ENCODE peak calls at places on chromosome X, in nine cellular contexts. I, Q, R, J, E, T, P, G and X are unnamed samples.

GRCh38 chrX:133414399-133415275 is 652 bp downstream of the GPC4 start:
- DNase-seq in T (no peak), R (peak), P (no peak), E (no peak), I (no peak), G (peak), Q (no peak), J (no peak), X (no peak)

GRCh38 chrX:28582494-28582893 is 4.8 kb upstream of the IL1RAPL1 start:
- DNase-seq in I (no peak), T (no peak), J (no peak), E (no peak), G (no peak), P (no peak), Q (no peak), R (no peak), X (no peak)

GRCh38 chrX:130173190-130173895 is 1.6 kb downstream of the RAB33A start:
- DNase-seq in E (peak), T (no peak), G (peak), Q (no peak), P (no peak), I (no peak), R (peak), J (no peak), X (peak)

GRCh38 chrX:96837808-96838207 is 45.9 kb upstream of the RPA4 start:
- DNase-seq in Q (no peak), G (no peak), T (no peak), J (no peak), E (peak), R (no peak), P (no peak), I (no peak), X (no peak)

GRCh38 chrX:72202792-72203401 is 21.3 kb downstream of the PIN4 start:
- DNase-seq in G (no peak), Q (no peak), J (no peak), R (no peak), I (no peak), T (no peak), E (no peak), P (peak), X (no peak)

GRCh38 chrX:136268051-136269048 is 17.1 kb upstream of the MAP7D3 start:
- DNase-seq in I (no peak), Q (no peak), E (peak), T (peak), R (peak), G (no peak), P (no peak), J (no peak), X (no peak)

GRCh38 chrX:14956813-14957212 is 83.6 kb downstream of the MOSPD2 start:
- DNase-seq in T (no peak), J (no peak), Q (no peak), P (no peak), R (no peak), I (no peak), G (no peak), E (no peak), X (no peak)

GRCh38 chrX:25548806-25549205 is 533.0 kb upstream of the ARX start:
- DNase-seq in I (no peak), E (no peak), Q (no peak), G (no peak), R (no peak), P (no peak), J (no peak), T (no peak), X (no peak)

GRCh38 chrX:69615779-69616519 is at the start of gene EDA:
- DNase-seq in E (peak), T (peak), J (no peak), Q (peak), R (peak), P (peak), I (peak), G (peak), X (no peak)

GRCh38 chrX:145405012-145405411 is 157.7 kb downstream of the SPANXN1 start:
- DNase-seq in T (peak), Q (no peak), J (no peak), E (peak), R (no peak), I (no peak), G (no peak), P (no peak), X (no peak)

GRCh38 chrX:114626323-114626722 is 42.4 kb downstream of the HTR2C start:
- DNase-seq in G (no peak), E (peak), P (no peak), Q (no peak), J (no peak), R (no peak), I (no peak), T (peak), X (no peak)

GRCh38 chrX:2550288-2551020 is 49.7 kb upstream of the DHRSX start:
- DNase-seq in E (no peak), P (no peak), G (no peak), T (no peak), I (no peak), R (no peak), J (no peak), Q (no peak), X (no peak)

DNA sequence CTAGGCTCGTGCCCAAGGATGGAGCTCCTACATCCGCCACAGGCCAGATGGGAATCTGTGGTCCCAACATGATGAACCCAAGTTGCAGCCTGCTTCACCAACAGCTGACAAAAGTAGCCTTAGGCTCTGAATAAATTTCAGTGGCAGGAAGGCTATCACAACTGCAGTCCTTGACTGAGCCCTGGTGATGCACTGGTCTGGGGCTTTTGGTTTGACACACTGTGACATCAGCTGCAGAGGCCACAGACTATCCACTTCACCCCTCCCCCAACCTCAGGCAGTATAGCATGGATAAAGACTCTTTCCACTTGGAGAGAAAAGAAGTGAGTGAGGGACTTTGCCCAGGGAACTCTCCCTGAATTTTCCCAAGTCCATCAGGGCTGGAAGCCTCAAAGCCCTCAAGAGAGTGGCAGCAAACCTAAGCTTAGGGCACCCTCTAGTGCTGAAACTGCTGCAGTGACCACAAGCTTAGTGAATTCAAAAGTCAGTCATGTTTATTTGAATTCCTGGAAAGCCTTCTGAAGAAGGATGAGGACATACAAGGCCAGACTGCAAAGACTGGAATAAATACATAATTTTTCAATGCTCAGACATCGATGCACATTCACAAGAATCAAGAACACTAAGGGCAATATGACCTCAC is 135.0 kb upstream of the TENT5D start:
- DNase-seq in T (peak), Q (no peak), R (peak), E (no peak), P (peak), G (no peak), I (no peak), J (no peak), X (no peak)
- TF ChIP-seq CTCF in T (peak), Q (no peak), R (peak), E (no peak), P (peak), G (peak), I (no peak), J (no peak), X (no peak)

GRCh38 chrX:153476628-153477027 is 6.3 kb upstream of the HAUS7 start:
- DNase-seq in P (no peak), J (no peak), Q (no peak), I (no peak), E (no peak), T (no peak), G (peak), R (no peak), X (no peak)

GRCh38 chrX:153474266-153474665 is 3.9 kb upstream of the HAUS7 start:
- DNase-seq in I (no peak), P (no peak), T (no peak), J (no peak), G (no peak), Q (no peak), E (no peak), R (no peak), X (no peak)

GRCh38 chrX:153477039-153477438 is 6.7 kb upstream of the HAUS7 start:
- DNase-seq in I (no peak), R (no peak), J (no peak), P (peak), Q (no peak), E (peak), G (no peak), T (no peak), X (no peak)

GRCh38 chrX:153474718-153475117 is 4.3 kb upstream of the HAUS7 start:
- DNase-seq in I (peak), T (no peak), J (no peak), Q (no peak), P (no peak), R (peak), E (peak), G (peak), X (peak)

GRCh38 chrX:153475751-153476281 is 5.4 kb upstream of the HAUS7 start:
- DNase-seq in P (no peak), G (no peak), R (no peak), I (no peak), T (no peak), E (no peak), Q (no peak), J (no peak), X (no peak)
- TF ChIP-seq CTCF in P (no peak), G (no peak), R (no peak), I (no peak), T (no peak), E (no peak), Q (no peak), J (no peak), X (no peak)

GRCh38 chrX:110222497-110223257 is 95.2 kb downstream of the AMMECR1 start:
- DNase-seq in J (no peak), E (no peak), P (no peak), R (no peak), G (no peak), Q (no peak), T (no peak), I (no peak), X (no peak)
- TF ChIP-seq CTCF in J (no peak), E (no peak), P (no peak), R (no peak), G (no peak), Q (no peak), T (no peak), I (no peak), X (no peak)

GRCh38 chrX:75623535-75623934 is 100.7 kb upstream of the ZDHHC15 start:
- DNase-seq in Q (no peak), T (no peak), E (peak), I (no peak), G (no peak), P (no peak), J (no peak), R (no peak), X (no peak)
- TF ChIP-seq CTCF in Q (no peak), T (no peak), E (peak), I (no peak), G (peak), P (peak), J (no peak), R (no peak), X (no peak)

DNA sequence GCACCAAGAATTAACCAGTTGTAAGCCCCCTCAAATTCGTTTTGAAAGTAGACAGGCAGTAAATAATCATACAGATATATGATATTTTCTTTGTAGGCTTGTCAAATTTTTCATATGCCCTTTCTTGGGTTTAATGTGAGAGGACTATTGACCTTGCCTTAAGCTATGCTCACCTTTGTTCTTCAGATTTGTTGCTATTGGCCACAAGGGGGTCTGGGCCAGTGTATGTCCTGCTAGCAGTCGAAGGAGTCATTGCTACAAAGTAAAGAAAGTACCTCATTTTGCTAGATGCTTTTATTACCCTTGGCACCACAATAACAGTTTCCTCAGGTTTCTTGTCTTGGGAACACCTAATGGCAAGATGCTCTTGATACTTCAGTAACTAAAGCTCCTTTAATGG is 51.7 kb downstream of the IGSF1 start:
- DNase-seq in T (no peak), I (no peak), G (no peak), J (no peak), Q (no peak), P (no peak), R (no peak), E (no peak), X (no peak)
- TF ChIP-seq CTCF in T (no peak), I (no peak), G (no peak), J (no peak), Q (no peak), P (peak), R (no peak), E (no peak), X (no peak)

DNA sequence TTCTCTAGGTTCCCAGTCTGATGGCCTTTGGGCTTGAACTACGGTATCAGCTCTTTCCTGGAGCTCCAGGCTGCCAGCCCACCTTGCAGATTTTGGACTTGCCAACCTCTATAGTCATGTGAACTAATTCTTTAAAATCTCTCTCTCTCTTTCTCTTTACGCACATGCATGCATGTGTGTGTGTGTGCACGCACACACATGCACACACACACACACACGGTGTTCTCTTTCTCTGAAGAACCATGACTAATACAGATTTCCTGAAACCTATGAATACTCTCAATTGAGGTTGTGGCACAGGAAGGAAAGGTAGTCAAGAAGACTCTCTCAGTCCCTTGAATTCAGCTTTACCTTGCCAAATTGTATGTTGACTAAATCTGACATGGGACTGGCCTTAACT is 6.2 kb upstream of the ZCCHC13 start:
- DNase-seq in T (no peak), R (no peak), J (no peak), P (no peak), I (no peak), G (no peak), Q (no peak), E (no peak), X (no peak)
- TF ChIP-seq CTCF in T (no peak), R (no peak), J (no peak), P (no peak), I (no peak), G (no peak), Q (no peak), E (no peak), X (no peak)

GRCh38 chrX:18714910-18715309 is 7.5 kb downstream of the PPEF1 start:
- DNase-seq in P (no peak), Q (no peak), R (no peak), T (no peak), G (no peak), J (no peak), E (no peak), I (no peak), X (no peak)

GRCh38 chrX:18707442-18708049 is at the start of gene PPEF1:
- DNase-seq in Q (no peak), I (no peak), G (no peak), P (no peak), J (no peak), E (peak), T (no peak), R (no peak), X (no peak)

GRCh38 chrX:18709833-18710232 is 2.4 kb downstream of the PPEF1 start:
- DNase-seq in Q (no peak), R (no peak), I (no peak), P (no peak), T (no peak), J (no peak), E (no peak), G (no peak), X (no peak)
- TF ChIP-seq CTCF in Q (no peak), R (no peak), I (no peak), P (peak), T (no peak), J (no peak), E (no peak), G (no peak), X (no peak)

GRCh38 chrX:13268874-13269273 is 51.0 kb downstream of the ATXN3L start:
- DNase-seq in E (no peak), J (no peak), T (no peak), Q (no peak), P (no peak), G (no peak), I (no peak), R (no peak), X (no peak)
- TF ChIP-seq CTCF in E (no peak), J (no peak), T (no peak), Q (no peak), P (no peak), G (no peak), I (no peak), R (no peak), X (no peak)